ENCODE peak calls at places on chromosomes 1 and 21, in seven cellular contexts. A is transverse colon, Y is prostate gland, F is stomach, M is upper lobe of left lung, E is HAP-1, U is BJ. L is an unnamed sample.
A peak's percentile ranks its signal among the peaks of the same experiment; 100 is the strongest.

GRCh38 chr1:235917267-235917811 is 50.6 kb upstream of the LYST start:
- DNase-seq in Y (peak; percentile 89), M (peak; percentile 90), A (peak; percentile 62), F (peak; percentile 58), U (peak; percentile 98), E (no peak), L (peak; percentile 33)

GRCh38 chr1:86370627-86371026 is 25.5 kb downstream of the ODF2L start:
- DNase-seq in M (no peak), E (no peak), Y (no peak), U (no peak), F (no peak), A (no peak), L (no peak)

GRCh38 chr1:200887036-200887435 is 7.7 kb upstream of the INAVA start:
- DNase-seq in U (no peak), F (no peak), M (no peak), E (no peak), Y (no peak), A (no peak), L (no peak)

GRCh38 chr1:43930168-43930948 is 3.2 kb upstream of the ARTN start:
- DNase-seq in Y (no peak), U (no peak), E (peak; percentile 41), F (no peak), A (peak; percentile 22), M (no peak), L (no peak)

GRCh38 chr1:7992885-7993284 is 31.4 kb downstream of the PARK7 start:
- DNase-seq in M (no peak), F (no peak), Y (no peak), E (no peak), A (no peak), U (no peak), L (no peak)

GRCh38 chr1:6180215-6180577 is at the start of gene CHD5:
- DNase-seq in Y (no peak), M (no peak), F (no peak), A (no peak), E (no peak), U (no peak), L (no peak)

GRCh38 chr1:67307251-67308060 is at the start of gene IL12RB2:
- DNase-seq in M (no peak), E (peak; percentile 41), A (peak; percentile 20), F (peak; percentile 27), U (no peak), Y (no peak), L (no peak)

GRCh38 chr1:209190591-209191241 is 392.8 kb upstream of the CAMK1G start:
- DNase-seq in F (peak; percentile 59), M (peak; percentile 53), A (peak; percentile 47), U (no peak), E (peak; percentile 75), Y (no peak), L (no peak)

GRCh38 chr1:2799811-2800663 is 1.5 kb downstream of the TTC34 start:
- DNase-seq in F (no peak), U (no peak), E (no peak), A (no peak), M (no peak), Y (no peak), L (no peak)

GRCh38 chr1:238377280-238377919 is 486.7 kb upstream of the ZP4 start:
- DNase-seq in A (no peak), Y (no peak), F (no peak), E (peak; percentile 62), M (no peak), U (no peak), L (no peak)

GRCh38 chr1:223153177-223154119 is 10.4 kb upstream of the TLR5 start:
- DNase-seq in F (no peak), A (no peak), E (no peak), M (no peak), U (no peak), Y (no peak), L (no peak)

GRCh38 chr1:160623860-160624259 is 23.0 kb downstream of the SLAMF1 start:
- DNase-seq in A (no peak), U (no peak), Y (no peak), M (no peak), F (no peak), E (no peak), L (no peak)

DNA sequence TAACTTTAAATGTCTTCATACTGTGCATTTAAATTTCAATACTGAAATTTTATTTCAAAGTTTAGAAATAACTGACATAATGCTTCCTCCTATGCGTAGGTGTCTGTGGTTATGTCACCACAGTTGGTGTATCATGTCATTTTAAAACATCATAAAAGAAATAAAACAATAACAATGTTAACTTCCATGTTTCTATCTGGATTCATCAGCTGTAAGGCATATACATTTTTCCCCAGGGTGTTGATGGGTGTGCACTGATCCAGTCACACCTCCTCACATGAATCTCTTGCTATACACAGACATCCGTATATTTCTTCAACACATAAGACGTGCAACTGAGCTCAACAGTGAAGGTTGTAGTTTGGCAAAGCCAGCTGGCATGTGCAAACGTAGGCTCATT is 6.2 kb downstream of the KCNA3 start:
- DNase-seq in E (no peak), U (no peak), Y (no peak), A (no peak), F (no peak), M (no peak), L (no peak)
- H3K27me3 ChIP-seq in E (peaks cover 18% of the 10 kb centered on the region), U (peaks cover 6% of the 10 kb centered on the region), Y (peaks cover 13% of the 10 kb centered on the region), A (peaks cover 55% of the 10 kb centered on the region), F (peaks cover 39% of the 10 kb centered on the region), M (no peaks in the 10 kb centered on the region), L (no peaks in the 10 kb centered on the region)

DNA sequence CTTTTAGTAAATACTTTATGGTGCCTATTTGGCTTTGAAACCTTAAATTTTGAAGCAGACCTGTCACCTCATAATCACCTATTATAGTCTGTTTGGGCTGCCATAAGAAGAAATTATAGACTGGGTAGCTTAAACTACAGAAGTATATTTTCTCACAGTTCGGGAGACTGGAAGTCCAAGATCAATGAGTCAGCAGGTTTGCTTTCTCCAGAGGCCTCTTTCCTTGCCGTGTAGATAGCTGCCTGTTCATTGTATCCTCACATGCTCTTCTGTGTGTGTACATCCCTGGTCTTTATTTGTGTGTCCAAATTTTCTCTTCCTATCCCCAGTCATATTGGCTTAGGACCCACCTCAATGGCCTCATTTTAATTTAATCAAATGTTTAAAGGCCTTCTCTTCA is 518.2 kb downstream of the ADGRL2 start:
- DNase-seq in Y (no peak), A (no peak), E (no peak), U (no peak), M (no peak), F (no peak), L (no peak)
- H3K36me3 ChIP-seq in Y (no peaks in the 10 kb centered on the region), A (no peaks in the 10 kb centered on the region), E (no peaks in the 10 kb centered on the region), U (no peaks in the 10 kb centered on the region), M (no peaks in the 10 kb centered on the region), F (no peaks in the 10 kb centered on the region), L (no peaks in the 10 kb centered on the region)

GRCh38 chr1:46467183-46467504 is 22.5 kb upstream of the DMBX1 start:
- DNase-seq in M (no peak), Y (no peak), E (no peak), A (no peak), U (no peak), F (no peak), L (no peak)
- H3K4me3 ChIP-seq in M (peak overlapping the region; percentile 67), Y (no peak overlapping the region), E (peak overlapping the region; percentile 28), A (no peak overlapping the region), U (peak overlapping the region; percentile 46), F (peak overlapping the region; percentile 75), L (peak overlapping the region; percentile 67)

DNA sequence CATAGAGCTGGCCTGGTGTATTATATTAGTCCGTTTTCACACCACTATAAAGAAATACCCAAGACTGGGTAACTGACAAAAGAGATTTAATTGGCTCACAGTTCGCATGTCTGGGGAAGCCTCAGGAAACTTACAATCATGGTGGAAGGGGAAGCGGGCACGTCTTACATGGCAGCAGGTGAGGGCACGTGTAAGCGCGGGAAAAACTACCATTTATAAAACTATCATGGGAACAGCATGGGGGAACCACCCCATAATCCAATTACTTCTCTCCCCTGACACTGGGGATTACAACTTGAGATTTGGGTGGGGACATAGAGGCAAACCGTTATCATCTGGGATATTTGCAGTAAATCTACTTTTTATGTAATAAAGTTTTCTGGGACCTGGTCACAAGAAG is 6.8 kb downstream of the IER5 start:
- DNase-seq in A (no peak), U (no peak), E (no peak), M (no peak), Y (no peak), F (no peak), L (no peak)
- H3K27me3 ChIP-seq in A (no peaks in the 10 kb centered on the region), U (no peaks in the 10 kb centered on the region), E (no peaks in the 10 kb centered on the region), M (no peaks in the 10 kb centered on the region), Y (no peaks in the 10 kb centered on the region), F (no peaks in the 10 kb centered on the region), L (no peaks in the 10 kb centered on the region)

GRCh38 chr1:54863267-54863665 is 23.7 kb downstream of the DHCR24 start:
- DNase-seq in E (no peak), Y (no peak), U (no peak), A (no peak), M (no peak), F (no peak), L (no peak)

GRCh38 chr1:54857741-54858665 is 29.0 kb downstream of the DHCR24 start:
- DNase-seq in U (no peak), Y (no peak), M (peak; percentile 25), E (no peak), F (peak; percentile 23), A (no peak), L (no peak)

GRCh38 chr1:54864460-54865208 is 22.4 kb downstream of the DHCR24 start:
- DNase-seq in M (peak; percentile 13), A (no peak), F (peak; percentile 9), U (no peak), E (no peak), Y (no peak), L (no peak)

GRCh38 chr1:54859687-54860391 is 27.2 kb downstream of the DHCR24 start:
- DNase-seq in U (no peak), E (no peak), M (peak; percentile 8), A (no peak), F (no peak), Y (no peak), L (no peak)

DNA sequence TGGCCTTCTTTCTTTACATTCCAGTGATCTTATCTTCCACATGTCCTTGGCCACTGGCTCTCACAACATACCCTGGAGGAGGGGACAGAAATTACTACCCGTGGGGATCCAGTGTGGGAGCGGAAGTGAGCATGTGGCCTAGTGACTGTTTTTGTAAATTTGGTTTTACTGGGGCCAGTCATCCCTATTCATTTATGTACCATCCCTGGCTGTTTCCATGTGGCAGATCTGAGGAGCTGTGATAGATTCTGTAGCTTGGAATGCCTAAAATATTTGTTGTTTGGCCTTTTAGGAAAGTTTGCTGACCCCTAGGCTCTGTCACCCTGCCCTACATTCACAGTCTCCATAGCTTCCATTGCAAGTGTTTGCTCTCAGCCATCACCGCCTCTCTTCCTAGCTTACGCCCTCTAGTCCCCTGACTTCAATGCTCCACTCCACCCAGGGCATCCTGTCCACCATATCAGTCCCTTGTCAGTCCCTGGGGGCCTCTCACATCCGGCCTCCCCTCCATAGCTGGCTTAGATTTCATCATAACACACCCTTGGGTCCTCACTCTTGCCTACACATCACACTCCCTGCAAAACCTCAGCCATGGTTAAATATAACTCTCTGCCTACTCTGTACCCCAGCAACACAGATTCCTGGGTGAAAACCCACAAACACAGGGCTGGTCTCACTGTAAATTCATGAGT is 25.8 kb downstream of the DHCR24 start:
- DNase-seq in A (no peak), M (peak; percentile 16), E (no peak), U (no peak), Y (no peak), F (no peak), L (no peak)
- H3K36me3 ChIP-seq in A (no peaks in the 10 kb centered on the region), M (peaks cover 45% of the 10 kb centered on the region), E (peaks cover 88% of the 10 kb centered on the region), U (peaks cover 11% of the 10 kb centered on the region), Y (no peaks in the 10 kb centered on the region), F (peaks cover 62% of the 10 kb centered on the region), L (no peaks in the 10 kb centered on the region)

GRCh38 chr21:18117116-18117515 is 127.5 kb upstream of the CHODL start:
- DNase-seq in E (no peak), A (no peak), U (no peak), Y (no peak), F (no peak), M (no peak), L (no peak)

GRCh38 chr21:18114735-18115134 is 129.9 kb upstream of the CHODL start:
- DNase-seq in Y (no peak), M (no peak), E (no peak), F (no peak), U (no peak), A (no peak), L (no peak)
- H3K4me3 ChIP-seq in Y (no peak overlapping the region), M (no peak overlapping the region), E (no peak overlapping the region), F (no peak overlapping the region), U (no peak overlapping the region), A (no peak overlapping the region), L (no peak overlapping the region)